ENCODE peak calls at places on chromosomes 3 and 15, in eight cellular contexts. One of them, this sample, is unnamed.
A peak's percentile ranks its signal among the peaks of the same experiment; 100 is the strongest.

GRCh38 chr3:135762188-135762853 is 203.2 kb upstream of the PPP2R3A start:
- DNase-seq in NCI-H1694: no peak
- DNase-seq in cardiac septum: no peak
- DNase-seq in AG09319: no peak
- DNase-seq in T-helper 1 cell: no peak
- DNase-seq in activated CD8-positive, alpha-beta memory T cell treated with anti-CD3 and anti-CD28 coated beads for 24 hours: no peak
- DNase-seq in stromal cell of bone marrow: no peak
- DNase-seq in T-cell: no peak
- DNase-seq in this sample: peak; percentile 11

GRCh38 chr15:60616147-60616546 is 137.2 kb upstream of the ICE2 start:
- DNase-seq in NCI-H1694: no peak
- DNase-seq in cardiac septum: no peak
- DNase-seq in AG09319: no peak
- DNase-seq in T-helper 1 cell: no peak
- DNase-seq in activated CD8-positive, alpha-beta memory T cell treated with anti-CD3 and anti-CD28 coated beads for 24 hours: no peak
- DNase-seq in stromal cell of bone marrow: no peak
- DNase-seq in T-cell: no peak
- DNase-seq in this sample: no peak

GRCh38 chr3:82087958-82088357 is 326.5 kb upstream of the GBE1 start:
- DNase-seq in NCI-H1694: no peak
- DNase-seq in cardiac septum: no peak
- DNase-seq in AG09319: peak; percentile 22
- DNase-seq in T-helper 1 cell: no peak
- DNase-seq in activated CD8-positive, alpha-beta memory T cell treated with anti-CD3 and anti-CD28 coated beads for 24 hours: no peak
- DNase-seq in stromal cell of bone marrow: peak; percentile 86
- DNase-seq in T-cell: no peak
- DNase-seq in this sample: no peak

GRCh38 chr3:61381745-61382392 is 130.6 kb upstream of the FHIT start:
- DNase-seq in NCI-H1694: no peak
- DNase-seq in cardiac septum: no peak
- DNase-seq in AG09319: no peak
- DNase-seq in T-helper 1 cell: peak; percentile 36
- DNase-seq in activated CD8-positive, alpha-beta memory T cell treated with anti-CD3 and anti-CD28 coated beads for 24 hours: no peak
- DNase-seq in stromal cell of bone marrow: peak; percentile 7
- DNase-seq in T-cell: no peak
- DNase-seq in this sample: peak; percentile 67

GRCh38 chr15:43218908-43219706 is 1.7 kb downstream of the EPB42 start:
- DNase-seq in NCI-H1694: no peak
- DNase-seq in cardiac septum: no peak
- DNase-seq in AG09319: no peak
- DNase-seq in T-helper 1 cell: no peak
- DNase-seq in activated CD8-positive, alpha-beta memory T cell treated with anti-CD3 and anti-CD28 coated beads for 24 hours: no peak
- DNase-seq in stromal cell of bone marrow: peak; percentile 7
- DNase-seq in T-cell: no peak
- DNase-seq in this sample: peak; percentile 51

GRCh38 chr15:86336051-86336788 is 256.5 kb downstream of the AGBL1 start:
- DNase-seq in NCI-H1694: no peak
- DNase-seq in cardiac septum: no peak
- DNase-seq in AG09319: no peak
- DNase-seq in T-helper 1 cell: peak; percentile 1
- DNase-seq in activated CD8-positive, alpha-beta memory T cell treated with anti-CD3 and anti-CD28 coated beads for 24 hours: no peak
- DNase-seq in stromal cell of bone marrow: peak; percentile 79
- DNase-seq in T-cell: no peak
- DNase-seq in this sample: no peak

GRCh38 chr3:187667526-187667925 is 2.7 kb downstream of the SST start:
- DNase-seq in NCI-H1694: no peak
- DNase-seq in cardiac septum: no peak
- DNase-seq in AG09319: no peak
- DNase-seq in T-helper 1 cell: no peak
- DNase-seq in activated CD8-positive, alpha-beta memory T cell treated with anti-CD3 and anti-CD28 coated beads for 24 hours: no peak
- DNase-seq in stromal cell of bone marrow: no peak
- DNase-seq in T-cell: no peak
- DNase-seq in this sample: no peak

GRCh38 chr3:138944136-138944658 is 2.7 kb downstream of the FOXL2 start:
- DNase-seq in NCI-H1694: no peak
- DNase-seq in cardiac septum: no peak
- DNase-seq in AG09319: no peak
- DNase-seq in T-helper 1 cell: no peak
- DNase-seq in activated CD8-positive, alpha-beta memory T cell treated with anti-CD3 and anti-CD28 coated beads for 24 hours: peak; percentile 59
- DNase-seq in stromal cell of bone marrow: no peak
- DNase-seq in T-cell: no peak
- DNase-seq in this sample: no peak

GRCh38 chr3:177150970-177151627 is 46.2 kb downstream of the TBL1XR1 start:
- DNase-seq in NCI-H1694: no peak
- DNase-seq in cardiac septum: no peak
- DNase-seq in AG09319: peak; percentile 10
- DNase-seq in T-helper 1 cell: peak; percentile 37
- DNase-seq in activated CD8-positive, alpha-beta memory T cell treated with anti-CD3 and anti-CD28 coated beads for 24 hours: no peak
- DNase-seq in stromal cell of bone marrow: peak; percentile 53
- DNase-seq in T-cell: no peak
- DNase-seq in this sample: no peak

GRCh38 chr3:128902426-128902825 is 23.0 kb downstream of the ACAD9 start:
- DNase-seq in NCI-H1694: no peak
- DNase-seq in cardiac septum: no peak
- DNase-seq in AG09319: no peak
- DNase-seq in T-helper 1 cell: no peak
- DNase-seq in activated CD8-positive, alpha-beta memory T cell treated with anti-CD3 and anti-CD28 coated beads for 24 hours: no peak
- DNase-seq in stromal cell of bone marrow: no peak
- DNase-seq in T-cell: no peak
- DNase-seq in this sample: no peak

GRCh38 chr3:96986241-96986640 is 171.8 kb downstream of the EPHA6 start:
- DNase-seq in NCI-H1694: no peak
- DNase-seq in cardiac septum: no peak
- DNase-seq in AG09319: no peak
- DNase-seq in T-helper 1 cell: no peak
- DNase-seq in activated CD8-positive, alpha-beta memory T cell treated with anti-CD3 and anti-CD28 coated beads for 24 hours: no peak
- DNase-seq in stromal cell of bone marrow: no peak
- DNase-seq in T-cell: no peak
- DNase-seq in this sample: no peak

GRCh38 chr3:179083977-179084376 is 12.4 kb upstream of the ZMAT3 start:
- DNase-seq in NCI-H1694: no peak
- DNase-seq in cardiac septum: no peak
- DNase-seq in AG09319: no peak
- DNase-seq in T-helper 1 cell: no peak
- DNase-seq in activated CD8-positive, alpha-beta memory T cell treated with anti-CD3 and anti-CD28 coated beads for 24 hours: no peak
- DNase-seq in stromal cell of bone marrow: no peak
- DNase-seq in T-cell: no peak
- DNase-seq in this sample: no peak

GRCh38 chr3:43215684-43216336 is 70.5 kb upstream of the SNRK start:
- DNase-seq in NCI-H1694: no peak
- DNase-seq in cardiac septum: no peak
- DNase-seq in AG09319: no peak
- DNase-seq in T-helper 1 cell: no peak
- DNase-seq in activated CD8-positive, alpha-beta memory T cell treated with anti-CD3 and anti-CD28 coated beads for 24 hours: no peak
- DNase-seq in stromal cell of bone marrow: no peak
- DNase-seq in T-cell: no peak
- DNase-seq in this sample: no peak

GRCh38 chr3:30456263-30456662 is 150.1 kb upstream of the TGFBR2 start:
- DNase-seq in NCI-H1694: no peak
- DNase-seq in cardiac septum: no peak
- DNase-seq in AG09319: no peak
- DNase-seq in T-helper 1 cell: no peak
- DNase-seq in activated CD8-positive, alpha-beta memory T cell treated with anti-CD3 and anti-CD28 coated beads for 24 hours: no peak
- DNase-seq in stromal cell of bone marrow: no peak
- DNase-seq in T-cell: no peak
- DNase-seq in this sample: no peak

GRCh38 chr3:184769771-184770170 is 42.2 kb upstream of the VPS8 start:
- DNase-seq in NCI-H1694: no peak
- DNase-seq in cardiac septum: no peak
- DNase-seq in AG09319: no peak
- DNase-seq in T-helper 1 cell: no peak
- DNase-seq in activated CD8-positive, alpha-beta memory T cell treated with anti-CD3 and anti-CD28 coated beads for 24 hours: no peak
- DNase-seq in stromal cell of bone marrow: no peak
- DNase-seq in T-cell: no peak
- DNase-seq in this sample: no peak

GRCh38 chr3:30286811-30287210 is 319.6 kb upstream of the TGFBR2 start:
- DNase-seq in NCI-H1694: no peak
- DNase-seq in cardiac septum: no peak
- DNase-seq in AG09319: no peak
- DNase-seq in T-helper 1 cell: peak; percentile 32
- DNase-seq in activated CD8-positive, alpha-beta memory T cell treated with anti-CD3 and anti-CD28 coated beads for 24 hours: no peak
- DNase-seq in stromal cell of bone marrow: no peak
- DNase-seq in T-cell: no peak
- DNase-seq in this sample: no peak

GRCh38 chr15:62306851-62307504 is 141.9 kb upstream of the C2CD4B start:
- DNase-seq in NCI-H1694: peak; percentile 31
- DNase-seq in cardiac septum: no peak
- DNase-seq in AG09319: peak; percentile 30
- DNase-seq in T-helper 1 cell: peak; percentile 27
- DNase-seq in activated CD8-positive, alpha-beta memory T cell treated with anti-CD3 and anti-CD28 coated beads for 24 hours: no peak
- DNase-seq in stromal cell of bone marrow: peak; percentile 64
- DNase-seq in T-cell: no peak
- DNase-seq in this sample: peak; percentile 92

GRCh38 chr3:143306419-143306818 is 186.8 kb downstream of the CHST2 start:
- DNase-seq in NCI-H1694: no peak
- DNase-seq in cardiac septum: no peak
- DNase-seq in AG09319: no peak
- DNase-seq in T-helper 1 cell: no peak
- DNase-seq in activated CD8-positive, alpha-beta memory T cell treated with anti-CD3 and anti-CD28 coated beads for 24 hours: no peak
- DNase-seq in stromal cell of bone marrow: no peak
- DNase-seq in T-cell: no peak
- DNase-seq in this sample: no peak

GRCh38 chr3:145094355-145094941 is 1066.5 kb downstream of the PLOD2 start:
- DNase-seq in NCI-H1694: no peak
- DNase-seq in cardiac septum: no peak
- DNase-seq in AG09319: no peak
- DNase-seq in T-helper 1 cell: no peak
- DNase-seq in activated CD8-positive, alpha-beta memory T cell treated with anti-CD3 and anti-CD28 coated beads for 24 hours: no peak
- DNase-seq in stromal cell of bone marrow: peak; percentile 29
- DNase-seq in T-cell: no peak
- DNase-seq in this sample: peak; percentile 79

GRCh38 chr15:80996247-80996646 is 4.5 kb upstream of the TLNRD1 start:
- DNase-seq in NCI-H1694: no peak
- DNase-seq in cardiac septum: no peak
- DNase-seq in AG09319: no peak
- DNase-seq in T-helper 1 cell: peak; percentile 59
- DNase-seq in activated CD8-positive, alpha-beta memory T cell treated with anti-CD3 and anti-CD28 coated beads for 24 hours: no peak
- DNase-seq in stromal cell of bone marrow: no peak
- DNase-seq in T-cell: no peak
- DNase-seq in this sample: peak; percentile 64

GRCh38 chr15:47331796-47332480 is 385.4 kb upstream of the SEMA6D start:
- DNase-seq in NCI-H1694: no peak
- DNase-seq in cardiac septum: no peak
- DNase-seq in AG09319: peak; percentile 82
- DNase-seq in T-helper 1 cell: no peak
- DNase-seq in activated CD8-positive, alpha-beta memory T cell treated with anti-CD3 and anti-CD28 coated beads for 24 hours: no peak
- DNase-seq in stromal cell of bone marrow: peak; percentile 17
- DNase-seq in T-cell: no peak
- DNase-seq in this sample: peak; percentile 88

GRCh38 chr15:41775651-41776050 is 1.4 kb downstream of the MAPKBP1 start:
- DNase-seq in NCI-H1694: no peak
- DNase-seq in cardiac septum: no peak
- DNase-seq in AG09319: no peak
- DNase-seq in T-helper 1 cell: no peak
- DNase-seq in activated CD8-positive, alpha-beta memory T cell treated with anti-CD3 and anti-CD28 coated beads for 24 hours: no peak
- DNase-seq in stromal cell of bone marrow: no peak
- DNase-seq in T-cell: no peak
- DNase-seq in this sample: no peak